ENCODE peak calls at places on chromosomes 12 and 14, in nine cellular contexts. U is lung, Q is sigmoid colon, R is upper lobe of right lung, H is Peyer's patch, O is tibial nerve, V is Caco-2, F is psoas muscle, P is fibroblast of lung. Y is an unnamed sample. For H3K4me1, the result is how much of the 10 kb centered on the place peaks cover.

GRCh38 chr12:73266206-73266605 is 994.0 kb downstream of the TRHDE start:
- DNase-seq in O (no peak), H (no peak), Q (no peak), P (no peak), R (no peak), V (no peak), F (no peak), U (no peak), Y (no peak)

GRCh38 chr14:100383727-100384158 is 60.6 kb downstream of the SLC25A47 start:
- DNase-seq in H (peak), F (peak), U (peak), O (no peak), Q (peak), R (peak), P (peak), V (peak), Y (peak)

GRCh38 chr12:17992002-17992656 is 97.9 kb downstream of the RERGL start:
- DNase-seq in Q (no peak), V (peak), P (peak), F (no peak), O (no peak), U (no peak), H (no peak), R (no peak), Y (peak)

GRCh38 chr12:49921936-49922335 is 18.2 kb upstream of the FAIM2 start:
- DNase-seq in V (no peak), O (no peak), U (no peak), R (peak), Q (no peak), P (no peak), H (no peak), F (no peak), Y (no peak)

GRCh38 chr14:57835751-57836150 is 30.1 kb downstream of the SLC35F4 start:
- DNase-seq in V (no peak), O (no peak), R (no peak), H (no peak), U (no peak), P (no peak), Q (no peak), F (no peak), Y (no peak)

GRCh38 chr14:49796025-49796424 is 28.1 kb downstream of the KLHDC2 start:
- DNase-seq in O (no peak), H (no peak), F (no peak), P (no peak), V (no peak), U (no peak), R (no peak), Q (no peak), Y (no peak)

GRCh38 chr12:120181991-120182631 is 12.4 kb downstream of the GCN1 start:
- DNase-seq in Q (no peak), H (no peak), V (peak), P (peak), R (no peak), U (peak), F (peak), O (no peak), Y (no peak)

GRCh38 chr12:124440841-124441381 is 126.5 kb downstream of the NCOR2 start:
- DNase-seq in P (no peak), Q (no peak), O (no peak), U (no peak), V (no peak), R (no peak), H (no peak), F (no peak), Y (no peak)

GRCh38 chr12:68559984-68560822 is 50.5 kb upstream of the RAP1B start:
- DNase-seq in H (no peak), F (no peak), V (no peak), Q (peak), O (no peak), R (no peak), U (peak), P (no peak), Y (peak)

GRCh38 chr14:70894868-70895267 is 12.4 kb upstream of the PCNX1 start:
- DNase-seq in P (no peak), V (no peak), O (no peak), R (no peak), F (no peak), Q (no peak), U (no peak), H (no peak), Y (no peak)

GRCh38 chr12:52296572-52297215 is 5.4 kb upstream of the KRT81 start:
- DNase-seq in O (no peak), U (no peak), P (no peak), R (no peak), V (no peak), Q (peak), F (no peak), H (no peak), Y (no peak)

GRCh38 chr12:106114084-106115068 is 24.4 kb downstream of the NUAK1 start:
- DNase-seq in O (no peak), F (no peak), P (peak), Q (peak), H (no peak), V (no peak), R (no peak), U (no peak), Y (no peak)

GRCh38 chr12:130167537-130167936 is 5.3 kb downstream of the FZD10 start:
- DNase-seq in R (no peak), Q (no peak), V (no peak), P (no peak), U (no peak), F (no peak), H (no peak), O (no peak), Y (no peak)
- H3K4me1 ChIP-seq in R (under half), Q (under half), V (under half), P (under half), U (under half), F (under half), H (under half), O (under half), Y (under half)

GRCh38 chr12:62713190-62713589 is 221.8 kb downstream of the PPM1H start:
- DNase-seq in U (no peak), H (no peak), O (no peak), F (no peak), P (no peak), Q (no peak), V (no peak), R (no peak), Y (no peak)

GRCh38 chr12:62713723-62714122 is 221.2 kb downstream of the PPM1H start:
- DNase-seq in V (no peak), P (no peak), U (no peak), H (no peak), R (no peak), Q (no peak), F (no peak), O (no peak), Y (no peak)

GRCh38 chr12:62712561-62712960 is 222.4 kb downstream of the PPM1H start:
- DNase-seq in F (no peak), V (no peak), H (no peak), U (no peak), O (no peak), R (no peak), Q (no peak), P (no peak), Y (no peak)

GRCh38 chr12:62709321-62709720 is 225.6 kb downstream of the PPM1H start:
- DNase-seq in F (no peak), O (no peak), R (no peak), Q (no peak), P (no peak), V (no peak), U (no peak), H (no peak), Y (no peak)

GRCh38 chr12:62711626-62712305 is 223.2 kb downstream of the PPM1H start:
- DNase-seq in P (no peak), H (no peak), V (no peak), Q (no peak), F (no peak), U (no peak), R (no peak), O (no peak), Y (no peak)
- H3K4me1 ChIP-seq in P (under half), H (under half), V (under half), Q (under half), F (under half), U (under half), R (under half), O (under half), Y (under half)

GRCh38 chr12:90652280-90652679 is 302.7 kb downstream of the CCER1 start:
- DNase-seq in R (no peak), U (no peak), O (no peak), V (no peak), Q (no peak), H (no peak), P (no peak), F (no peak), Y (no peak)
- H3K4me1 ChIP-seq in R (under half), U (under half), O (under half), V (under half), Q (under half), H (under half), P (under half), F (under half), Y (under half)

GRCh38 chr14:93328546-93328945 is 4.3 kb downstream of the BTBD7 start:
- DNase-seq in Q (no peak), V (no peak), H (no peak), R (no peak), F (no peak), U (no peak), O (no peak), P (no peak), Y (no peak)
- H3K4me1 ChIP-seq in Q (under half), V (under half), H (under half), R (under half), F (under half), U (under half), O (under half), P (under half), Y (under half)

DNA sequence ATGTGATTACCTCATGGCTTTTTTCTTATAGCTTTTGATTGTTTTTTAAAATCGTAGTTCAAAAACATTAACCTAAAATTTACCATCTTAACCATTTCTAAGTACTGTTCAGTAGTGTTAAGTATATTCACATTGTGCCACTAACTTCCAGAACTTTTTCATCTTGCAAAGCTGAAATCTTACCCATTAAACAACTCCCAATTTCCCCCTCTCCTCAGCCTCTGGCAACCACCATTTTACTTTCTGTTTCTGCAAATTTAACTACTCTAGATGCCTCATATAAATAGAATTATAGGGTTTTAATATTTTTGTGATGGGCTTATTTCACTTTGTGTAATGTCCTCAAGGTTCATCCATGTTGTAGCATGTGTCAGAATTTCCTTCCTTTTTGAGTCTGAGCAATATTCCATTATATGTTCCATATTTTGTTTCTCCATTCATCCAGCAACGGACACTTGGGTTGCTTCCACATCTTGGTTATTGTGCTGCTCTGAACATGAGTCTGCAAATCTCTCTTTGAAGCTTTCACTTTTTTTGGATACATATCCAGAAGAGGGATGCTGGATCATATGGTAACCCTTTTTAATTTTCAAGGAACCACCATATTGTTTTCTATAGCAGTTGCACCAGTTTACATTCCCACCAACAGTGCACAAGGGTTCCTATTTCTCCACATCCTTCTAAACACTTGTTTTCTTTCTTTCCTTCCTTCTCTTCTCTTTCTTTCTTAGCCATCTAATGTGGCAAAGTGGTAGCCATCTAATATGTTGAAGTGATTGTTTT is 5.0 kb downstream of the HIF1A start:
- DNase-seq in F (no peak), Q (no peak), R (no peak), O (no peak), U (no peak), V (no peak), P (no peak), H (no peak), Y (no peak)
- H3K4me1 ChIP-seq in F (under half), Q (under half), R (under half), O (under half), U (under half), V (under half), P (under half), H (under half), Y (under half)

Y was measured in mucosa of descending colon.